ENCODE peak calls at places on chromosomes 13 and 19, in nine cellular contexts. V is thyroid gland, N is uterus, B is IMR-90, W is upper lobe of left lung, P is tibial nerve, Q is HepG2, X is adrenal gland, T is body of pancreas. C is an unnamed sample.

GRCh38 chr13:55432814-55433213 is 1707.9 kb upstream of the PRR20A start:
- DNase-seq in P (no peak), B (no peak), V (no peak), X (no peak), T (no peak), W (no peak), Q (no peak), N (no peak), C (no peak)

GRCh38 chr19:16290692-16291091 is 33.9 kb upstream of the KLF2 start:
- DNase-seq in X (no peak), V (no peak), W (no peak), Q (no peak), P (no peak), T (no peak), B (no peak), N (peak; percentile 54), C (no peak)

GRCh38 chr13:33322965-33323668 is 37.6 kb upstream of the STARD13 start:
- DNase-seq in T (no peak), N (no peak), B (no peak), X (no peak), P (no peak), W (no peak), Q (no peak), V (no peak), C (no peak)

GRCh38 chr19:388691-389090 is 20.3 kb downstream of the C2CD4C start:
- DNase-seq in Q (no peak), W (no peak), X (no peak), V (no peak), P (no peak), N (no peak), B (no peak), T (no peak), C (peak; percentile 44)

GRCh38 chr19:46426506-46427162 is 2.1 kb downstream of the PNMA8C start:
- DNase-seq in T (peak; percentile 90), X (peak; percentile 91), V (peak; percentile 87), W (peak; percentile 88), Q (peak; percentile 71), B (peak; percentile 68), P (no peak), N (peak; percentile 73), C (no peak)

GRCh38 chr13:95650691-95651090 is 6.2 kb upstream of the DZIP1 start:
- DNase-seq in P (no peak), Q (no peak), V (no peak), T (no peak), N (no peak), B (no peak), X (no peak), W (no peak), C (no peak)

GRCh38 chr19:40284501-40285352 is at the start of gene AKT2:
- DNase-seq in P (no peak), N (peak; percentile 64), T (peak; percentile 12), Q (no peak), V (no peak), W (peak; percentile 94), B (peak; percentile 47), X (no peak), C (peak; percentile 86)

GRCh38 chr13:74259641-74260040 is 125.4 kb upstream of the KLF12 start:
- DNase-seq in B (no peak), N (no peak), V (no peak), P (no peak), Q (no peak), T (no peak), W (no peak), X (no peak), C (no peak)

GRCh38 chr13:109803822-109804221 is 17.4 kb upstream of the IRS2 start:
- DNase-seq in B (no peak), P (no peak), V (no peak), N (no peak), W (no peak), T (no peak), X (no peak), Q (peak; percentile 20), C (no peak)

GRCh38 chr13:43159007-43159406 is 135.6 kb downstream of the DNAJC15 start:
- DNase-seq in P (no peak), V (peak; percentile 34), W (no peak), B (peak; percentile 71), T (no peak), Q (no peak), X (no peak), N (no peak), C (no peak)

GRCh38 chr13:21668665-21669599 is 1.9 kb upstream of the FGF9 start:
- DNase-seq in N (peak; percentile 35), B (peak; percentile 69), V (peak; percentile 9), T (no peak), X (peak; percentile 79), W (peak; percentile 54), P (no peak), Q (no peak), C (no peak)

GRCh38 chr19:57111329-57111644 is 8.5 kb upstream of the USP29 start:
- DNase-seq in Q (no peak), W (no peak), V (no peak), B (no peak), T (no peak), X (no peak), N (no peak), P (no peak), C (no peak)

GRCh38 chr13:78183737-78184136 is 265.1 kb upstream of the EDNRB start:
- DNase-seq in V (no peak), W (no peak), X (no peak), B (peak; percentile 52), Q (no peak), N (no peak), T (no peak), P (no peak), C (no peak)

GRCh38 chr19:11125994-11126685 is 29.4 kb downstream of the SPC24 start:
- DNase-seq in Q (peak; percentile 67), B (peak; percentile 64), W (no peak), V (peak; percentile 87), N (peak; percentile 91), X (peak; percentile 83), P (peak; percentile 82), T (peak; percentile 80), C (peak; percentile 88)

GRCh38 chr13:45882626-45883025 is 31.1 kb upstream of the SIAH3 start:
- DNase-seq in X (no peak), P (no peak), T (no peak), B (no peak), V (no peak), N (no peak), W (no peak), Q (no peak), C (no peak)

GRCh38 chr19:38649305-38650179 is 2.1 kb downstream of the ACTN4 start:
- DNase-seq in Q (peak; percentile 94), V (peak; percentile 84), N (peak; percentile 72), X (peak; percentile 66), T (peak; percentile 85), W (no peak), P (no peak), B (no peak), C (no peak)

GRCh38 chr13:53045110-53045509 is 16.5 kb downstream of the OLFM4 start:
- DNase-seq in T (no peak), W (no peak), X (no peak), B (no peak), Q (no peak), N (peak; percentile 47), V (no peak), P (peak; percentile 56), C (no peak)

GRCh38 chr19:4829001-4829712 is 2.4 kb downstream of the TICAM1 start:
- DNase-seq in P (no peak), V (peak; percentile 51), T (peak; percentile 62), N (no peak), X (no peak), B (no peak), Q (peak; percentile 74), W (no peak), C (no peak)

GRCh38 chr19:39038098-39038497 is 5.7 kb upstream of the FBXO27 start:
- DNase-seq in Q (peak; percentile 61), W (no peak), T (peak; percentile 73), N (no peak), P (no peak), V (peak; percentile 34), X (peak; percentile 29), B (peak; percentile 25), C (no peak)

GRCh38 chr19:30145467-30145866 is 203.4 kb downstream of the URI1 start:
- DNase-seq in P (no peak), B (no peak), W (no peak), Q (no peak), V (no peak), T (no peak), N (no peak), X (no peak), C (no peak)
- TF ChIP-seq POLR2A in P (no peak), B (no peak), W (no peak), Q (no peak), V (no peak), T (no peak), N (no peak), X (no peak), C (no peak)

DNA sequence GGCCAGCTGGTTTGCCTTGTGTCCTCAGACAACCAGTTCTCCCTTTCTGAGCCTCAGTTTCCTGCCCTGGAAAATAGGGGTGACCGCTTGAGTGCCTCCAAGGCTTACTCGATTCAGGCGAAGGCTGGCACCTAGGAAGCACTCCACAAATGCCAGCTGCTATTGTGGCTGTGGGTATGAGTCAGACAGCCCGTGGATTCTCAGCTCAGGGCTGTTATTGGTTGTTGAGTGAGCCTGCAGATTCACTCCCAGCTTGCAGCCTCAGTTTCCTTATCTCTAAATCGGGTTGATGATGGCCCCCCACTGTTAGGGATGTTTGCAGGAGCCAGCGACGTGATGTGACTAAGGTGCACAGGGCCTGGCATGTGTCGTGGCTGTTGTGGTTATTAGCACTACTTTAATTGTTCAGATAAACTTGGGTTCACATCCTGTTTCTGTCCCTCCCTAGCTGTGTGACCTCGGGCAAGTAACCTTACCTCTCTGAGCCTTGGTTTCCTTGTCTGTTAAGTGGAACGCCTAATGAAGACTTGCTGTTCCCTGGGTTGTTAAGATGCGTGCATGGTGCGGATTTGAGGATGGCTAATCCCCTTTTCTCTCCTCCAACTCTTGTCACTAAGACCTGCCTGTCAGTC is 2.4 kb downstream of the MARK4 start:
- DNase-seq in P (no peak), X (peak; percentile 51), W (no peak), T (no peak), N (no peak), V (no peak), B (peak; percentile 21), Q (no peak), C (no peak)
- H3K27ac ChIP-seq in P (no peak overlapping the region), X (no peak overlapping the region), W (no peak overlapping the region), T (no peak overlapping the region), N (no peak overlapping the region), V (no peak overlapping the region), B (no peak overlapping the region), Q (no peak overlapping the region), C (no peak overlapping the region)

GRCh38 chr19:48858984-48859710 is 9.3 kb downstream of the PLEKHA4 start:
- DNase-seq in T (peak; percentile 71), P (no peak), W (peak; percentile 81), Q (no peak), B (no peak), V (no peak), N (no peak), X (no peak), C (no peak)
- TF ChIP-seq POLR2A in T (no peak), P (no peak), W (no peak), Q (no peak), B (no peak), V (no peak), N (no peak), X (no peak), C (no peak)

DNA sequence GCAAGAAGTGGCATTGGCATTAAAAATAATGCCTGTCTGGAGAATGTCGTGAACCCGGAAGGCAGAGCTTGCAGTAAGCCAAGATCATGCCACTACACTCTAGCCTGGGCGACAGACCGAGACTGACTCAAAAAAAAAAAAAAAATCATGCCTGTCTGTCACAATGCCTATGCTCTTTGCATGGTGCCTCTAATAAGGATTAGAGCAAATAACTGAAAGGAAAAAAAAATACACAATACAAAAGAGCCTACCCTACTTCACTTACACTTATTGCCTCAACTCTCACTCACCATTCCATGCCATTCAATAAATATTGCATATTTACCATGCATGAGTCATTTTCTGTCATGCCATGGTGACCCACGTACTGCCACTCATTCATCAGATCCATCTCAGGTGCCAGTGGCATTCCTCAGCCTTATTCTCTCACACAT is 49.1 kb downstream of the TBC1D4 start:
- DNase-seq in N (no peak), P (no peak), W (no peak), T (no peak), X (no peak), B (no peak), V (peak; percentile 69), Q (no peak), C (no peak)
- H3K27ac ChIP-seq in N (no peak overlapping the region), P (no peak overlapping the region), W (no peak overlapping the region), T (peak overlapping the region; percentile 16), X (peak overlapping the region; percentile 22), B (no peak overlapping the region), V (no peak overlapping the region), Q (no peak overlapping the region), C (no peak overlapping the region)